ENCODE peak calls at places on chromosomes 16 and 17, in five cellular contexts. One of them, this sample, is unnamed. For H3K4me1, the result is how much of the 10 kb centered on the place peaks cover.

GRCh38 chr16:81140930-81141780 is 45.0 kb upstream of the GCSH start:
- DNase-seq in GM23338: peak
- DNase-seq in endodermal cell: peak
- DNase-seq in ovary: no peak
- DNase-seq in right cardiac atrium: no peak
- DNase-seq in this sample: peak

GRCh38 chr17:80224683-80225082 is 4.5 kb downstream of the SLC26A11 start:
- DNase-seq in GM23338: no peak
- DNase-seq in endodermal cell: no peak
- DNase-seq in ovary: no peak
- DNase-seq in right cardiac atrium: no peak
- DNase-seq in this sample: no peak

GRCh38 chr17:1555618-1556471 is 6.7 kb downstream of the PITPNA start:
- DNase-seq in GM23338: no peak
- DNase-seq in endodermal cell: no peak
- DNase-seq in ovary: no peak
- DNase-seq in right cardiac atrium: peak
- DNase-seq in this sample: no peak

GRCh38 chr17:3979276-3979583 is 15.0 kb upstream of the ATP2A3 start:
- DNase-seq in GM23338: no peak
- DNase-seq in endodermal cell: no peak
- DNase-seq in ovary: no peak
- DNase-seq in right cardiac atrium: no peak
- DNase-seq in this sample: no peak

GRCh38 chr16:56869513-56870270 is 4.7 kb downstream of the SLC12A3 start:
- DNase-seq in GM23338: peak
- DNase-seq in endodermal cell: peak
- DNase-seq in ovary: no peak
- DNase-seq in right cardiac atrium: no peak
- DNase-seq in this sample: peak

GRCh38 chr16:63744077-63744874 is 1377.6 kb downstream of the CDH11 start:
- DNase-seq in GM23338: no peak
- DNase-seq in endodermal cell: no peak
- DNase-seq in ovary: no peak
- DNase-seq in right cardiac atrium: no peak
- DNase-seq in this sample: no peak

GRCh38 chr17:45812102-45812501 is 28.0 kb downstream of the CRHR1 start:
- DNase-seq in GM23338: peak
- DNase-seq in endodermal cell: no peak
- DNase-seq in ovary: no peak
- DNase-seq in right cardiac atrium: no peak
- DNase-seq in this sample: peak

GRCh38 chr17:28698253-28698941 is 13.3 kb downstream of the PROCA1 start:
- DNase-seq in GM23338: no peak
- DNase-seq in endodermal cell: no peak
- DNase-seq in ovary: no peak
- DNase-seq in right cardiac atrium: no peak
- DNase-seq in this sample: no peak

GRCh38 chr17:82065638-82066303 is at the start of gene DUS1L:
- DNase-seq in GM23338: peak
- DNase-seq in endodermal cell: peak
- DNase-seq in ovary: peak
- DNase-seq in right cardiac atrium: peak
- DNase-seq in this sample: peak

GRCh38 chr16:78045865-78046581 is 23.7 kb downstream of the CLEC3A start:
- DNase-seq in GM23338: peak
- DNase-seq in endodermal cell: peak
- DNase-seq in ovary: peak
- DNase-seq in right cardiac atrium: peak
- DNase-seq in this sample: peak

GRCh38 chr17:12070561-12070960 is 49.9 kb downstream of the MAP2K4 start:
- DNase-seq in GM23338: no peak
- DNase-seq in endodermal cell: no peak
- DNase-seq in ovary: no peak
- DNase-seq in right cardiac atrium: no peak
- DNase-seq in this sample: no peak

GRCh38 chr16:81499576-81500380 is 55.2 kb downstream of the CMIP start:
- DNase-seq in GM23338: no peak
- DNase-seq in endodermal cell: no peak
- DNase-seq in ovary: no peak
- DNase-seq in right cardiac atrium: no peak
- DNase-seq in this sample: no peak

GRCh38 chr16:11250091-11250785 is 5.8 kb downstream of the SOCS1 start:
- DNase-seq in GM23338: peak
- DNase-seq in endodermal cell: peak
- DNase-seq in ovary: no peak
- DNase-seq in right cardiac atrium: no peak
- DNase-seq in this sample: no peak

GRCh38 chr17:15456486-15456885 is 10.9 kb downstream of the CDRT4 start:
- DNase-seq in GM23338: no peak
- DNase-seq in endodermal cell: no peak
- DNase-seq in ovary: no peak
- DNase-seq in right cardiac atrium: no peak
- DNase-seq in this sample: no peak

GRCh38 chr17:6914711-6915110 is 81.1 kb upstream of the ALOX12 start:
- DNase-seq in GM23338: no peak
- DNase-seq in endodermal cell: no peak
- DNase-seq in ovary: peak
- DNase-seq in right cardiac atrium: no peak
- DNase-seq in this sample: no peak

GRCh38 chr17:81867952-81868673 is 3.0 kb downstream of the ARHGDIA start:
- DNase-seq in GM23338: no peak
- DNase-seq in endodermal cell: no peak
- DNase-seq in ovary: no peak
- DNase-seq in right cardiac atrium: no peak
- DNase-seq in this sample: no peak

GRCh38 chr17:82228278-82228841 is 482 bp upstream of the SLC16A3 start:
- DNase-seq in GM23338: peak
- DNase-seq in endodermal cell: peak
- DNase-seq in ovary: no peak
- DNase-seq in right cardiac atrium: no peak
- DNase-seq in this sample: peak

GRCh38 chr17:78532311-78532710 is 44.9 kb downstream of the DNAH17 start:
- DNase-seq in GM23338: no peak
- DNase-seq in endodermal cell: peak
- DNase-seq in ovary: no peak
- DNase-seq in right cardiac atrium: no peak
- DNase-seq in this sample: no peak

GRCh38 chr17:31428111-31428510 is 36.6 kb downstream of the RAB11FIP4 start:
- DNase-seq in GM23338: no peak
- DNase-seq in endodermal cell: no peak
- DNase-seq in ovary: no peak
- DNase-seq in right cardiac atrium: no peak
- DNase-seq in this sample: no peak

GRCh38 chr17:66177048-66177447 is 14.9 kb downstream of the CEP112 start:
- DNase-seq in GM23338: no peak
- DNase-seq in endodermal cell: no peak
- DNase-seq in ovary: no peak
- DNase-seq in right cardiac atrium: no peak
- DNase-seq in this sample: no peak

GRCh38 chr16:26394409-26394808 is 672.3 kb upstream of the C16orf82 start:
- DNase-seq in GM23338: no peak
- DNase-seq in endodermal cell: no peak
- DNase-seq in ovary: no peak
- DNase-seq in right cardiac atrium: no peak
- DNase-seq in this sample: no peak

GRCh38 chr16:88530051-88530857 is 39.9 kb upstream of the ZC3H18 start:
- DNase-seq in GM23338: no peak
- DNase-seq in endodermal cell: no peak
- DNase-seq in ovary: no peak
- DNase-seq in right cardiac atrium: peak
- DNase-seq in this sample: no peak

GRCh38 chr17:30477758-30478115 is 529 bp downstream of the GOSR1 start:
- DNase-seq in GM23338: peak
- DNase-seq in endodermal cell: no peak
- DNase-seq in ovary: no peak
- DNase-seq in right cardiac atrium: no peak
- DNase-seq in this sample: no peak

GRCh38 chr17:73290399-73291259 is 21.2 kb downstream of the CDC42EP4 start:
- DNase-seq in GM23338: no peak
- DNase-seq in endodermal cell: no peak
- DNase-seq in ovary: no peak
- DNase-seq in right cardiac atrium: no peak
- DNase-seq in this sample: no peak
- H3K4me1 ChIP-seq in GM23338: under half
- H3K4me1 ChIP-seq in endodermal cell: under half
- H3K4me1 ChIP-seq in ovary: half or more
- H3K4me1 ChIP-seq in right cardiac atrium: half or more
- H3K4me1 ChIP-seq in this sample: under half

GRCh38 chr16:4133897-4134372 is 17.7 kb upstream of the ADCY9 start:
- DNase-seq in GM23338: peak
- DNase-seq in endodermal cell: peak
- DNase-seq in ovary: no peak
- DNase-seq in right cardiac atrium: no peak
- DNase-seq in this sample: peak

GRCh38 chr16:4134434-4134833 is 18.2 kb upstream of the ADCY9 start:
- DNase-seq in GM23338: no peak
- DNase-seq in endodermal cell: no peak
- DNase-seq in ovary: no peak
- DNase-seq in right cardiac atrium: no peak
- DNase-seq in this sample: no peak

GRCh38 chr16:4136229-4136813 is 20.1 kb upstream of the ADCY9 start:
- DNase-seq in GM23338: peak
- DNase-seq in endodermal cell: peak
- DNase-seq in ovary: no peak
- DNase-seq in right cardiac atrium: no peak
- DNase-seq in this sample: no peak

GRCh38 chr16:4137438-4137837 is 21.2 kb upstream of the ADCY9 start:
- DNase-seq in GM23338: no peak
- DNase-seq in endodermal cell: no peak
- DNase-seq in ovary: no peak
- DNase-seq in right cardiac atrium: no peak
- DNase-seq in this sample: no peak

DNA sequence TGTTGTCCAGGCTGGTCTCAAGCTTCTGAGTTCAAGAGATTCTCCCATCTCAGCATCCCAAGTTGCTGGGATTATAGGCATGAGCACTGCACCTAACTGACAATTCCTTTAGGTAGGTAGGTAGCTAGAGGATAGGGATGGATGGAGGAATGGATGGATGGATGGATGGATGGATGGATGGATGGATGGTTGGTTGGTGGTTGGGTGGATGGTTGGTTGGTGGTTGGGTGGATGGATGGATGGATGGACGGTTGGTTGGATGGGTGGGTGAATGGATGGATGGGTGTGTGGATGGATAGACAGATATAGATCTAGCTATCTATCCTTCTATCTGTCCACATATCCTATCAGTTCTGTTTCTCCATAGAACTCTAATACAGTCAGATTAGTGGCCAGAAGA is 19.3 kb upstream of the ADCY9 start:
- DNase-seq in GM23338: no peak
- DNase-seq in endodermal cell: no peak
- DNase-seq in ovary: no peak
- DNase-seq in right cardiac atrium: no peak
- DNase-seq in this sample: no peak
- H3K4me1 ChIP-seq in GM23338: under half
- H3K4me1 ChIP-seq in endodermal cell: under half
- H3K4me1 ChIP-seq in ovary: under half
- H3K4me1 ChIP-seq in right cardiac atrium: under half
- H3K4me1 ChIP-seq in this sample: under half

GRCh38 chr17:17749921-17750320 is 68.7 kb downstream of the RAI1 start:
- DNase-seq in GM23338: peak
- DNase-seq in endodermal cell: peak
- DNase-seq in ovary: no peak
- DNase-seq in right cardiac atrium: no peak
- DNase-seq in this sample: peak
- H3K4me1 ChIP-seq in GM23338: under half
- H3K4me1 ChIP-seq in endodermal cell: under half
- H3K4me1 ChIP-seq in ovary: under half
- H3K4me1 ChIP-seq in right cardiac atrium: under half
- H3K4me1 ChIP-seq in this sample: under half

GRCh38 chr16:82636958-82637357 is 10.2 kb downstream of the CDH13 start:
- DNase-seq in GM23338: no peak
- DNase-seq in endodermal cell: no peak
- DNase-seq in ovary: no peak
- DNase-seq in right cardiac atrium: no peak
- DNase-seq in this sample: no peak
- H3K4me1 ChIP-seq in GM23338: under half
- H3K4me1 ChIP-seq in endodermal cell: under half
- H3K4me1 ChIP-seq in ovary: under half
- H3K4me1 ChIP-seq in right cardiac atrium: under half
- H3K4me1 ChIP-seq in this sample: under half

DNA sequence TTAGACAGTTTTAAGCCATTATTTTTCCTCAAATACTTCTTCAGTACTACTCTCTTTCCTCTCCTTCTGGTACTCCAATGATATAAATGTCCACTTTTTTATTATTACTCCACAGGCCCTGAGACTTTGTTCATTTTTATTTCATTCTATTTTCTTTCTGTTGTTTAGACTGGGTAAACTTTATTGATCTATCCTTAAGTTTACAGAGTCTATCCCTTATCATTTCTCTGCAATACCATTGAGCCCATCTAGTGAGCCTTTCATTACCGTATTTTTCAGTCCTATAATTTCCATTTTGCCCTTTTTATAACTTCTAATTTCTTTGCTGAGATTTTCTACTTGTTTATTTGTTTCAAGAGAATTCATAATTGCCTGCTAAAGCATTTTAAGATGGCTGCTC is 193.7 kb downstream of the TOX3 start:
- DNase-seq in GM23338: no peak
- DNase-seq in endodermal cell: no peak
- DNase-seq in ovary: no peak
- DNase-seq in right cardiac atrium: no peak
- DNase-seq in this sample: no peak
- H3K4me1 ChIP-seq in GM23338: under half
- H3K4me1 ChIP-seq in endodermal cell: under half
- H3K4me1 ChIP-seq in ovary: under half
- H3K4me1 ChIP-seq in right cardiac atrium: under half
- H3K4me1 ChIP-seq in this sample: under half

DNA sequence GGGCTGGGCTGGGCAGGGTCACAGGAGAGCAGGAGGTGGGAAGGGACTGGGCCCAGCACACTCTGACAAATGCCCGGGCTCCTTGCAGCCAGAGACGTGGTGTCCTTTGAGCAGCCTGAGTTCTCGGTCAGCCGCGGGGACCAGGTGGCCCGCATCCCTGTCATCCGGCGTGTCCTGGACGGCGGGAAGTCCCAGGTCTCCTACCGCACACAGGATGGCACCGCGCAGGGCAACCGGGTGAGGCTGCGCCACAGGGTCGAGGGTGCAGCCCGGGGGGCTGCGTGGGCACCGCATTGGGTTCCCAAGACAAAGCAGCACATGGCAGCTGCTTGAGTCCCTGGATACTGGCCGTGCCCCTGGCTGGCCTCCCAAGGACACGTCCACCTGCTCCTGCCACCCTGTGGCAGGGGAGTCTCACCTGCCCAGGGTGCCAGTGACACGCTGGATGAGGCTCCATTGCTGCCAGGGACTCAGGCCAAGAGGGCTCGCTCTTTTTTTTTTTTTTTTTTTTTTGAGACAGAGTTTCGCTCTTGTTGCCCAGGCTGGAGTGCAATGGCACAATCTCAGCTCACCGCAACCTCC is 21.3 kb downstream of the GALK1 start:
- DNase-seq in GM23338: no peak
- DNase-seq in endodermal cell: no peak
- DNase-seq in ovary: no peak
- DNase-seq in right cardiac atrium: no peak
- DNase-seq in this sample: no peak
- H3K4me1 ChIP-seq in GM23338: under half
- H3K4me1 ChIP-seq in endodermal cell: under half
- H3K4me1 ChIP-seq in ovary: under half
- H3K4me1 ChIP-seq in right cardiac atrium: under half
- H3K4me1 ChIP-seq in this sample: under half

This sample was measured in neural progenitor cell.